ENCODE peak calls at places on chromosome 17, in six cellular contexts. One of them, this sample, is unnamed.

GRCh38 chr17:74606050-74606449 is 14.0 kb upstream of the CD300LD start:
- DNase-seq in NCI-H446 treated with DMSO at 0.1 percent for 48 hours: no peak
- DNase-seq in fibroblast of lung: no peak
- DNase-seq in M059J: no peak
- DNase-seq in NCI-H1105 treated with DMSO at 0.1 percent for 48 hours: no peak
- DNase-seq in HuH-7.5: no peak
- DNase-seq in this sample: no peak

GRCh38 chr17:74839955-74840354 is 19.7 kb downstream of the GRIN2C start:
- DNase-seq in NCI-H446 treated with DMSO at 0.1 percent for 48 hours: no peak
- DNase-seq in fibroblast of lung: no peak
- DNase-seq in M059J: no peak
- DNase-seq in NCI-H1105 treated with DMSO at 0.1 percent for 48 hours: no peak
- DNase-seq in HuH-7.5: no peak
- DNase-seq in this sample: no peak

GRCh38 chr17:42198897-42199296 is 4.6 kb upstream of the GHDC start:
- DNase-seq in NCI-H446 treated with DMSO at 0.1 percent for 48 hours: no peak
- DNase-seq in fibroblast of lung: no peak
- DNase-seq in M059J: no peak
- DNase-seq in NCI-H1105 treated with DMSO at 0.1 percent for 48 hours: no peak
- DNase-seq in HuH-7.5: no peak
- DNase-seq in this sample: no peak

GRCh38 chr17:61318684-61319098 is 81.0 kb upstream of the TBX2 start:
- DNase-seq in NCI-H446 treated with DMSO at 0.1 percent for 48 hours: no peak
- DNase-seq in fibroblast of lung: no peak
- DNase-seq in M059J: no peak
- DNase-seq in NCI-H1105 treated with DMSO at 0.1 percent for 48 hours: no peak
- DNase-seq in HuH-7.5: no peak
- DNase-seq in this sample: no peak

GRCh38 chr17:57612202-57613071 is 132.7 kb downstream of the CCDC182 start:
- DNase-seq in NCI-H446 treated with DMSO at 0.1 percent for 48 hours: no peak
- DNase-seq in fibroblast of lung: no peak
- DNase-seq in M059J: peak; percentile 12
- DNase-seq in NCI-H1105 treated with DMSO at 0.1 percent for 48 hours: peak; percentile 89
- DNase-seq in HuH-7.5: no peak
- DNase-seq in this sample: no peak

GRCh38 chr17:37259030-37259735 is 116.6 kb upstream of the C17orf78 start:
- DNase-seq in NCI-H446 treated with DMSO at 0.1 percent for 48 hours: no peak
- DNase-seq in fibroblast of lung: no peak
- DNase-seq in M059J: peak; percentile 66
- DNase-seq in NCI-H1105 treated with DMSO at 0.1 percent for 48 hours: no peak
- DNase-seq in HuH-7.5: no peak
- DNase-seq in this sample: peak; percentile 81

GRCh38 chr17:77440571-77440981 is 299.8 kb downstream of the SEC14L1 start:
- DNase-seq in NCI-H446 treated with DMSO at 0.1 percent for 48 hours: peak; percentile 21
- DNase-seq in fibroblast of lung: no peak
- DNase-seq in M059J: no peak
- DNase-seq in NCI-H1105 treated with DMSO at 0.1 percent for 48 hours: no peak
- DNase-seq in HuH-7.5: no peak
- DNase-seq in this sample: no peak

GRCh38 chr17:6757747-6758146 is 1.9 kb downstream of the XAF1 start:
- DNase-seq in NCI-H446 treated with DMSO at 0.1 percent for 48 hours: no peak
- DNase-seq in fibroblast of lung: no peak
- DNase-seq in M059J: no peak
- DNase-seq in NCI-H1105 treated with DMSO at 0.1 percent for 48 hours: no peak
- DNase-seq in HuH-7.5: no peak
- DNase-seq in this sample: no peak

GRCh38 chr17:49817993-49818392 is 29.5 kb downstream of the KAT7 start:
- DNase-seq in NCI-H446 treated with DMSO at 0.1 percent for 48 hours: no peak
- DNase-seq in fibroblast of lung: no peak
- DNase-seq in M059J: no peak
- DNase-seq in NCI-H1105 treated with DMSO at 0.1 percent for 48 hours: no peak
- DNase-seq in HuH-7.5: no peak
- DNase-seq in this sample: no peak

GRCh38 chr17:42850964-42851363 is at the start of gene AOC3:
- DNase-seq in NCI-H446 treated with DMSO at 0.1 percent for 48 hours: no peak
- DNase-seq in fibroblast of lung: no peak
- DNase-seq in M059J: no peak
- DNase-seq in NCI-H1105 treated with DMSO at 0.1 percent for 48 hours: no peak
- DNase-seq in HuH-7.5: no peak
- DNase-seq in this sample: no peak

GRCh38 chr17:77721823-77722160 is 236.7 kb upstream of the TNRC6C start:
- DNase-seq in NCI-H446 treated with DMSO at 0.1 percent for 48 hours: no peak
- DNase-seq in fibroblast of lung: no peak
- DNase-seq in M059J: no peak
- DNase-seq in NCI-H1105 treated with DMSO at 0.1 percent for 48 hours: no peak
- DNase-seq in HuH-7.5: no peak
- DNase-seq in this sample: no peak